ENCODE peak calls at places on chromosomes 16 and 17, in five cellular contexts. G is GM12878, U is K562, K is SK-N-SH, X is IMR-90. P is an unnamed sample.

GRCh38 chr16:986925-987581 is 5.5 kb downstream of the SOX8 start:
- DNase-seq in X (no peak), G (no peak), K (peak), U (no peak), P (no peak)

GRCh38 chr16:50467943-50468748 is 80.0 kb upstream of the NKD1 start:
- DNase-seq in U (peak), X (no peak), K (peak), G (no peak), P (no peak)

GRCh38 chr16:68348645-68349445 is 38.0 kb downstream of the PRMT7 start:
- DNase-seq in U (no peak), X (no peak), G (no peak), K (no peak), P (no peak)

GRCh38 chr16:50396770-50397525 is 28.2 kb upstream of the BRD7 start:
- DNase-seq in G (no peak), U (no peak), K (no peak), X (peak), P (peak)

GRCh38 chr17:2090804-2091534 is 36.1 kb downstream of the HIC1 start:
- DNase-seq in U (peak), X (peak), K (peak), G (no peak), P (peak)

GRCh38 chr16:23679274-23679985 is 741 bp downstream of the PLK1 start:
- DNase-seq in K (peak), U (peak), X (peak), G (no peak), P (peak)

GRCh38 chr16:76461836-76462235 is 184.6 kb downstream of the CNTNAP4 start:
- DNase-seq in U (no peak), G (no peak), X (no peak), K (no peak), P (no peak)

GRCh38 chr16:9098377-9099090 is 7.1 kb downstream of the HAPSTR1 start:
- DNase-seq in G (no peak), U (no peak), K (no peak), X (no peak), P (no peak)

GRCh38 chr17:58165981-58166380 is 801 bp upstream of the OR4D2 start:
- DNase-seq in K (no peak), X (no peak), U (no peak), G (no peak), P (no peak)

GRCh38 chr17:1518410-1518809 is 2.0 kb upstream of the INPP5K start:
- DNase-seq in G (no peak), K (no peak), X (no peak), U (no peak), P (no peak)

GRCh38 chr16:49376206-49376605 is 2.6 kb downstream of the C16orf78 start:
- DNase-seq in G (no peak), U (no peak), X (no peak), K (no peak), P (no peak)

GRCh38 chr17:2103456-2103855 is 48.6 kb downstream of the HIC1 start:
- DNase-seq in X (no peak), G (no peak), U (no peak), K (no peak), P (no peak)

GRCh38 chr17:79073706-79074088 is 927 bp upstream of the ENGASE start:
- DNase-seq in X (no peak), U (no peak), G (no peak), K (no peak), P (no peak)

GRCh38 chr17:29124135-29124930 is 55.9 kb downstream of the MYO18A start:
- DNase-seq in U (peak), K (peak), X (peak), G (no peak), P (peak)

GRCh38 chr17:68460715-68461114 is 3.4 kb upstream of the WIPI1 start:
- DNase-seq in K (no peak), X (no peak), U (no peak), G (no peak), P (no peak)

GRCh38 chr16:46673320-46674013 is 15.5 kb downstream of the VPS35 start:
- DNase-seq in X (peak), K (peak), G (peak), U (peak), P (peak)

GRCh38 chr17:12231027-12231682 is 210.5 kb downstream of the MAP2K4 start:
- DNase-seq in G (no peak), U (no peak), X (peak), K (no peak), P (peak)

GRCh38 chr17:10384175-10384574 is 11.4 kb upstream of the MYH13 start:
- DNase-seq in U (no peak), G (no peak), X (no peak), K (no peak), P (no peak)

GRCh38 chr17:15920758-15921239 is 24.1 kb upstream of the ADORA2B start:
- DNase-seq in K (no peak), U (peak), X (peak), G (no peak), P (peak)

GRCh38 chr17:251531-251930 is 70.1 kb upstream of the DOC2B start:
- DNase-seq in X (no peak), U (no peak), K (no peak), G (no peak), P (no peak)

GRCh38 chr16:74811911-74812310 is 37.3 kb upstream of the FA2H start:
- DNase-seq in K (no peak), X (no peak), U (no peak), G (no peak), P (no peak)

GRCh38 chr16:47244206-47244605 is 100.5 kb upstream of the NETO2 start:
- DNase-seq in X (no peak), K (no peak), U (no peak), G (no peak), P (no peak)

GRCh38 chr17:35345926-35346771 is 27.3 kb downstream of the SLFN11 start:
- DNase-seq in G (no peak), X (peak), K (peak), U (no peak), P (no peak)

GRCh38 chr17:978110-979093 is 1.2 kb downstream of the NXN start:
- DNase-seq in G (no peak), X (peak), U (no peak), K (peak), P (no peak)

GRCh38 chr17:59331129-59331928 is at the start of gene YPEL2:
- DNase-seq in X (peak), G (peak), K (peak), U (peak), P (peak)

GRCh38 chr17:69884361-69884760 is 190.7 kb upstream of the KCNJ16 start:
- DNase-seq in K (no peak), G (no peak), U (no peak), X (no peak), P (no peak)

GRCh38 chr17:40432864-40433528 is 10.3 kb upstream of the IGFBP4 start:
- DNase-seq in X (peak), K (peak), U (no peak), G (no peak), P (no peak)

GRCh38 chr16:66324785-66325184 is 41.7 kb upstream of the CDH5 start:
- DNase-seq in X (no peak), K (peak), G (no peak), U (peak), P (peak)

GRCh38 chr16:2690852-2691251 is 8.5 kb downstream of the KCTD5 start:
- DNase-seq in G (no peak), U (peak), K (peak), X (no peak), P (no peak)

GRCh38 chr16:75238853-75239371 is 12.5 kb downstream of the BCAR1 start:
- DNase-seq in G (no peak), K (peak), X (no peak), U (no peak), P (no peak)

GRCh38 chr17:8518346-8518745 is 82.7 kb downstream of the NDEL1 start:
- DNase-seq in K (no peak), X (no peak), G (no peak), U (no peak), P (no peak)
- TF ChIP-seq RCOR1 in K (no peak), X (no peak), G (no peak), U (no peak), P (no peak)

GRCh38 chr17:66733759-66734158 is 101.2 kb upstream of the CACNG5 start:
- DNase-seq in G (no peak), U (no peak), K (no peak), X (no peak), P (no peak)
- TF ChIP-seq RCOR1 in G (no peak), U (no peak), K (no peak), X (no peak), P (no peak)

GRCh38 chr16:70578035-70578434 is 54.4 kb downstream of the SF3B3 start:
- DNase-seq in X (no peak), K (no peak), G (no peak), U (no peak), P (no peak)

GRCh38 chr16:70576431-70577255 is 53.0 kb downstream of the SF3B3 start:
- DNase-seq in G (peak), K (no peak), X (peak), U (no peak), P (no peak)

GRCh38 chr16:70579248-70579647 is 55.6 kb downstream of the SF3B3 start:
- DNase-seq in X (no peak), K (no peak), U (no peak), G (no peak), P (no peak)

GRCh38 chr16:70575376-70575775 is 51.8 kb downstream of the SF3B3 start:
- DNase-seq in X (no peak), G (no peak), K (no peak), U (no peak), P (no peak)

DNA sequence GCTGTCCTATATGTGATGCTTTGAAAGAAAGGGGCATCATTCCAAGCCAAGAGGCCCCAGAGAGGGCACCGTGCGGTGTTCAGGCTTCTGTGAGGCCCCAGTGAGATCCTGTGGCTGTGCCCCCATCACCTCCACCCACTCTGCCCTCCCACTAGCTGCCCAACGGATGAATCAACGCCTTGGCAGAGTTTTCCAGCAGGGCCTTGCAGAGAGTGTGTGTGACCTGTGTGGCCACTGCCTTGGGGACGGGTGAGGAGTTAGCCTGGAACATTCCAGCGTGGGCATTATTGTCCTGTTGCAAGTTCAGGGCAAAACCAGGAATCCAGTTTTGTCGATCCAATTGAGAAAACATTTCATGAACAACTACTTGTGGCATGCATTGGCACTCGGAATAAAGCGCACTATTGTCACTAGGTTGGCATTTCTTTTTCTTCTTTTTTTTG is 53.7 kb downstream of the SF3B3 start:
- DNase-seq in X (peak), G (no peak), K (no peak), U (no peak), P (no peak)
- TF ChIP-seq RCOR1 in X (no peak), G (no peak), K (no peak), U (no peak), P (no peak)

GRCh38 chr16:81280393-81280792 is 34.4 kb upstream of the GAN start:
- DNase-seq in X (no peak), U (no peak), K (no peak), G (no peak), P (no peak)
- TF ChIP-seq RCOR1 in X (no peak), U (no peak), K (no peak), G (no peak), P (no peak)

GRCh38 chr17:6508519-6509294 is 47.6 kb downstream of the PITPNM3 start:
- DNase-seq in X (no peak), K (no peak), U (no peak), G (no peak), P (no peak)
- TF ChIP-seq RCOR1 in X (no peak), K (no peak), U (no peak), G (no peak), P (no peak)

GRCh38 chr16:20920091-20920490 is 19.5 kb downstream of the LYRM1 start:
- DNase-seq in K (no peak), U (no peak), G (no peak), X (no peak), P (no peak)

GRCh38 chr16:20916927-20917326 is 16.4 kb downstream of the LYRM1 start:
- DNase-seq in X (no peak), G (no peak), K (no peak), U (no peak), P (no peak)

GRCh38 chr16:20920799-20921198 is 20.2 kb downstream of the LYRM1 start:
- DNase-seq in U (no peak), K (no peak), X (no peak), G (no peak), P (no peak)

GRCh38 chr16:20916289-20916688 is 15.7 kb downstream of the LYRM1 start:
- DNase-seq in U (no peak), X (no peak), G (no peak), K (no peak), P (no peak)

DNA sequence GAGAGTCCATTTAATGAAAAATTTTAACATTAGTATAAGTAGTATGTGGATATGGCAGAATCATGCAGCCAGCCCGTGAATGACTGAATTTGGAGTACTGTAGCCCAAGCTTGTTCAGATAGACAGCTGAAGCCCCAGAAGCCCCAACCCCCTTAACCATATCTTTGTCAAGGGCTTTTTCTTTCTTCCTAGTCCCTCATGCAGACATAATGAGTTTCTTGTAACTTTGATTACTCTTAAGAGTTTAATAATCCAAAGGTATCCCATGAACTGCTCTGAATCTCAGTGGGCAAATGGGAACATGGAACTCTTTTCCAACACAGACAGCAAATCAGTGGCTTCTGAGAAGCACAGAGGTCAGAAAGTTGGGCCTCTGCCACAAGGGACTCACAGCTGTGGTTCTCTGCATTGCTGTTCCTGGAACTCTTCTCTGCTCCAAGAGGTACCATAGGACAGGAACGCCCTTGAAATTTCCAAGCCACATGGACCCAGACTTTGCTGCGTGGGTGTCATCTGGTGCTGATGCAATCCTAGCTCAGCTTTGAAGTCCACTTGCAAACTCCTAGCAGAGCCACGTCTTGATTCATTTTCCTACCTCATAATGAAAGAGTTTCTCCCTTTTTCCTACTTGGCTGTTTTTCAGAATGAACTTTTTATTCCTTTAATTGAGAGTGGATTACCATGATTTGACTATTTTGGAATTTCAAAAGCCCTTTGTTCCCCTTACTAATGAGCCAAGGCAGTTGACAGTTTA is 18.1 kb downstream of the LYRM1 start:
- DNase-seq in K (no peak), G (no peak), X (peak), U (peak), P (no peak)
- TF ChIP-seq RCOR1 in K (no peak), G (no peak), X (no peak), U (peak), P (no peak)

GRCh38 chr16:89971495-89972243 is 23.1 kb downstream of the DEF8 start:
- DNase-seq in G (no peak), U (no peak), X (no peak), K (no peak), P (no peak)
- TF ChIP-seq RCOR1 in G (no peak), U (no peak), X (no peak), K (no peak), P (no peak)

DNA sequence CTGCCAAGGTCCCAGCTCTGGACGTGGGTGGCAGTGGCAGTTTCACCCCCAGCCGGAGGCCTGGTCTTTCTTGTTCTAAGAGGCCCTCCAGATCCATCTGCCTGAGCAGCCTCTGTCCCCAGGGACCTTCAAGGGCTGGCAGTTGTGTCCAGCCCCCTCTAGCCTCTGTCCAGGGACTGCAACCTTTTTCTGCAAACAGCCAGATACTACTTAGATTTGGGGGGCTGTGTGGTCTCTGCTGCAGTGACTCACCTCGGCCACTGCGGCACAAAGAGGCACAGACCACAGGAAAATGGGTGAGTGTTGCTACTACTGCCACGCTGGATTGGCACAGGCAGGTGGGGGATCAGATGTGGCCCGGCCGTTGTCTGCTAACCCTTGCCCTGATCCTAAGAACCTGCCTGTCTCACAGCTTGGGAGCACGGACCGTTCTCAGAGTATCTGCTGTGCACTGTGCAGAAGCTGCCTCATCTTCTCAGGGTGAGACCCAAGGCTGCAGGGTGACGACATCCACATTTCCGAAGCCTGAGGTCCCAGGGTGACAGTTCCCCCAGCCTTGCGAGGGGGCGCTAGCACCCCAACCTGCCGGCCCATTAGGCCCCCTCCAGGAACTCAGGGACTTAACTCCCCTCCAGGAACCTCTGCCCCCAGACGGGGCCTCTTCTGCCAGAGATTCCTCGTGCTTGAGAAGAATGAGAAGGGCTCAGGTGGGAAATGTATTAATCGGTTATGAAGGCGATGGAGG is 27.6 kb downstream of the MXRA7 start:
- DNase-seq in X (no peak), K (peak), U (peak), G (no peak), P (no peak)
- TF ChIP-seq RCOR1 in X (no peak), K (no peak), U (no peak), G (no peak), P (no peak)

DNA sequence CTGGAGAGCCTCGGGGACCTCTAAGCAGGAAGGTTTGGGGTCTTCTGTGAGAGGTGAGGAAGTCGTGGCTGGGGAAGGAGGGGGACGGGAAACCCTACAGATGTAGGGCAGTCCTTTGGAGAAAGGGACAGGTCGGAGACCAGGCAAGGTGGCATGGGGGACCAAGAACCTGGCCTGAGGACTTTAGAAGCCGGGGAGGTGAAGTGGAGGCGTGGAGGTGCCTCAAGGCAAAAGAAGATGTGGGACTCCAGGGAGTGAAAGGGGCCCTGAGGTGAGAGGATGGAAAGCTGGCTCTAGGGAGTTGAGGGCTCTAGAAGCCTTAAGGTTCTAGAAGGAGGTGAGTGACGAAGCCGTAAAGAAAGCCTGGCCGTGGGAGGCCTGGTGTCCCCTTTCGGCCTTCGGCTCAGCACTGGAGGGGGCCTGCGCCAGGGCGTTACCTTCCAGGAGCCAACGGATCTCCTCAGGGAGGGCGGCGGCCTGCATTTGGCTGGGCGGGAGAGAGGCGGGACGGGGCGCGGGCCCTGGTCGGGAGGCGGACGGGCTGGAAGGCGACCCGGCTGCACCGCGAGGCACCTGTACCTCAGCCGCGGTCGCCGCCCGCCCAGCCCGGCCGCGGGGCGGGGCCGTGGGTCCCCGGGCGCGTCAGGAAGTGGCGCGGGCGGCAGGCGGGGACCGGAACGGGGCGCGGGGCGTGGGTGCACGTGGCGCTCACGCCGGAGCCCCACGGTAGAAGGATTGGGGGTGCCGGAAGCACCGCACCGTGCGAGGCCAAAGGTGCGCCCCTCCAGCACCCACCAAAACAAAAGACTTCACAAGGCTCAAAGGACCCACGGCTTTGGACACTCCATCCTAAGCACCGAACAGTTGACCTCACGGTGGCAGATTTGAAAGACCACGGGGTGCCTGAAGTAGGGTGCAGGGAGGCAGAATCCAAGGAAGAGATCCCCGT is at the start of gene SKAP1:
- DNase-seq in G (no peak), U (no peak), K (peak), X (no peak), P (no peak)
- TF ChIP-seq RCOR1 in G (no peak), U (no peak), K (no peak), X (no peak), P (no peak)

GRCh38 chr16:81938331-81939163 is 72.7 kb downstream of the SDR42E1 start:
- DNase-seq in X (no peak), K (no peak), U (no peak), G (no peak), P (no peak)
- TF ChIP-seq RCOR1 in X (no peak), K (no peak), U (no peak), G (no peak), P (no peak)